ENCODE peak calls at places on chromosome 6, in five cellular contexts. Y, I, H, O and A are unnamed samples.

GRCh38 chr6:35015476-35015875 is 125.7 kb downstream of the TCP11 start:
- DNase-seq in I (no peak), Y (no peak), H (no peak), O (no peak), A (no peak)

GRCh38 chr6:3390698-3391097 is 66.2 kb downstream of the SLC22A23 start:
- DNase-seq in H (peak), I (no peak), Y (no peak), O (no peak), A (no peak)

GRCh38 chr6:55567558-55567957 is 11.4 kb downstream of the HMGCLL1 start:
- DNase-seq in O (no peak), Y (no peak), H (no peak), I (no peak), A (no peak)

GRCh38 chr6:129510930-129511329 is 199.0 kb downstream of the ARHGAP18 start:
- DNase-seq in O (no peak), H (no peak), Y (no peak), I (no peak), A (no peak)

GRCh38 chr6:36223706-36224105 is 27.2 kb downstream of the BRPF3 start:
- DNase-seq in Y (no peak), H (no peak), I (no peak), O (no peak), A (no peak)

GRCh38 chr6:125002090-125002741 is 40.0 kb downstream of the RNF217 start:
- DNase-seq in O (no peak), H (no peak), I (no peak), Y (no peak), A (no peak)

GRCh38 chr6:131657630-131658111 is 20.6 kb downstream of the ENPP3 start:
- DNase-seq in Y (no peak), O (no peak), I (no peak), H (peak), A (no peak)

GRCh38 chr6:21748343-21749063 is 155.0 kb downstream of the SOX4 start:
- DNase-seq in O (no peak), Y (no peak), H (peak), I (no peak), A (no peak)

GRCh38 chr6:106509420-106510089 is 119.7 kb downstream of the RTN4IP1 start:
- DNase-seq in I (peak), H (peak), Y (no peak), O (no peak), A (peak)

GRCh38 chr6:41551086-41551702 is 5.0 kb downstream of the FOXP4 start:
- DNase-seq in I (no peak), Y (no peak), O (no peak), H (no peak), A (no peak)

GRCh38 chr6:19842030-19842429 is 4.9 kb downstream of the ID4 start:
- DNase-seq in Y (no peak), H (no peak), O (no peak), I (no peak), A (no peak)

GRCh38 chr6:43355862-43356590 is 13.4 kb downstream of the ZNF318 start:
- DNase-seq in H (no peak), Y (no peak), O (no peak), I (peak), A (no peak)

GRCh38 chr6:110509617-110510231 is 33.3 kb upstream of the SLC22A16 start:
- DNase-seq in H (peak), Y (no peak), I (no peak), O (no peak), A (no peak)

GRCh38 chr6:140344149-140344913 is 969.9 kb upstream of the CITED2 start:
- DNase-seq in H (peak), I (no peak), O (no peak), Y (no peak), A (no peak)

GRCh38 chr6:138001750-138002349 is 105.4 kb downstream of the PERP start:
- DNase-seq in Y (peak), O (no peak), I (peak), H (peak), A (no peak)

GRCh38 chr6:157236040-157236725 is 87.1 kb downstream of the TMEM242 start:
- DNase-seq in O (no peak), H (no peak), Y (no peak), I (no peak), A (no peak)

GRCh38 chr6:24313477-24314141 is 44.2 kb downstream of the DCDC2 start:
- DNase-seq in I (no peak), O (no peak), Y (no peak), H (peak), A (no peak)

GRCh38 chr6:45423901-45424627 is 46.3 kb upstream of the SUPT3H start:
- DNase-seq in O (no peak), I (peak), H (no peak), Y (peak), A (no peak)

GRCh38 chr6:4603856-4604369 is 172.3 kb upstream of the CDYL start:
- DNase-seq in I (no peak), H (no peak), O (no peak), Y (no peak), A (no peak)

GRCh38 chr6:7325750-7326149 is 12.8 kb upstream of the SSR1 start:
- DNase-seq in H (no peak), I (no peak), Y (no peak), O (no peak), A (no peak)

GRCh38 chr6:15442467-15442866 is 196.6 kb downstream of the JARID2 start:
- DNase-seq in I (no peak), O (no peak), H (no peak), Y (no peak), A (no peak)

GRCh38 chr6:83511901-83512681 is at the start of gene PRSS35:
- DNase-seq in I (peak), O (no peak), Y (peak), H (peak), A (no peak)

GRCh38 chr6:35011096-35012041 is 122.3 kb downstream of the ANKS1A start:
- DNase-seq in Y (no peak), O (no peak), I (no peak), H (no peak), A (peak)

GRCh38 chr6:7409740-7410139 is 20.1 kb downstream of the RIOK1 start:
- DNase-seq in H (no peak), Y (no peak), I (no peak), O (no peak), A (no peak)

GRCh38 chr6:124683507-124683906 is 278.7 kb upstream of the RNF217 start:
- DNase-seq in Y (no peak), H (no peak), I (no peak), O (no peak), A (no peak)

GRCh38 chr6:169099411-169100202 is 154.0 kb downstream of the THBS2 start:
- DNase-seq in I (no peak), H (peak), Y (no peak), O (no peak), A (no peak)

GRCh38 chr6:139888691-139889122 is 514.3 kb upstream of the CITED2 start:
- DNase-seq in O (no peak), Y (no peak), I (no peak), H (no peak), A (no peak)

GRCh38 chr6:131594074-131594473 is 21.0 kb downstream of the ARG1 start:
- DNase-seq in H (no peak), O (no peak), Y (no peak), I (no peak), A (no peak)

GRCh38 chr6:145020543-145020942 is 714.8 kb downstream of the EPM2A start:
- DNase-seq in O (no peak), Y (no peak), H (no peak), I (no peak), A (no peak)

GRCh38 chr6:39952170-39952569 is 17.9 kb upstream of the MOCS1 start:
- DNase-seq in H (no peak), O (no peak), I (no peak), Y (no peak), A (no peak)

GRCh38 chr6:13814938-13815575 is 700 bp upstream of the MCUR1 start:
- DNase-seq in H (peak), Y (no peak), O (no peak), I (no peak), A (no peak)

GRCh38 chr6:4459032-4459431 is 317.2 kb upstream of the CDYL start:
- DNase-seq in Y (no peak), O (no peak), H (peak), I (no peak), A (no peak)

GRCh38 chr6:31567531-31568370 is 4.3 kb upstream of the LTA start:
- DNase-seq in I (no peak), O (no peak), Y (no peak), H (no peak), A (no peak)

GRCh38 chr6:30625511-30625910 is 1.2 kb upstream of the ATAT1 start:
- DNase-seq in I (no peak), H (no peak), O (no peak), Y (no peak), A (no peak)

GRCh38 chr6:109093732-109094131 is 914 bp downstream of the SESN1 start:
- DNase-seq in Y (no peak), I (no peak), H (peak), O (no peak), A (no peak)

GRCh38 chr6:79586548-79586947 is 44.6 kb upstream of the SH3BGRL2 start:
- DNase-seq in Y (no peak), I (peak), H (peak), O (no peak), A (no peak)

GRCh38 chr6:10621847-10622246 is 72.6 kb downstream of the C6orf52 start:
- DNase-seq in O (no peak), Y (no peak), I (no peak), H (no peak), A (no peak)

GRCh38 chr6:14921170-14921569 is 324.7 kb upstream of the JARID2 start:
- DNase-seq in H (no peak), I (no peak), Y (no peak), O (no peak), A (no peak)

GRCh38 chr6:141024526-141024925 is 1108.2 kb upstream of the GJE1 start:
- DNase-seq in H (no peak), I (no peak), Y (no peak), O (no peak), A (no peak)

GRCh38 chr6:25181923-25182322 is 97.3 kb upstream of the CARMIL1 start:
- DNase-seq in Y (no peak), H (peak), O (no peak), I (no peak), A (no peak)